ENCODE peak calls at places on chromosomes 1 and 21, in seven cellular contexts. One of them, this sample, is unnamed.

GRCh38 chr1:82962658-82963057 is 1036.3 kb downstream of the TTLL7 start:
- DNase-seq in NCI-H345: no peak
- DNase-seq in activated CD4-positive, alpha-beta T cell treated with anti-CD3 and anti-CD28 coated beads, Interleukin-2, amount 10 ng/mL, durations not matched to agents 7 days and 5 days: no peak
- DNase-seq in stimulated activated CD4-positive, alpha-beta T cell treated with anti-CD3 and anti-CD28 coated beads, Interleukin-1b, Interleukin-23, amount 100 ng/mL, for 4 hours: no peak
- DNase-seq in GM13976: no peak
- DNase-seq in PC-3: no peak
- DNase-seq in HFF-Myc: no peak
- DNase-seq in this sample: no peak

GRCh38 chr1:228039006-228039481 is 32.2 kb downstream of the WNT3A start:
- DNase-seq in NCI-H345: no peak
- DNase-seq in PC-3: no peak
- DNase-seq in stimulated activated CD4-positive, alpha-beta T cell treated with anti-CD3 and anti-CD28 coated beads, Interleukin-1b, Interleukin-23, amount 100 ng/mL, for 4 hours: no peak
- DNase-seq in HFF-Myc: no peak
- DNase-seq in GM13976: no peak
- DNase-seq in activated CD4-positive, alpha-beta T cell treated with anti-CD3 and anti-CD28 coated beads, Interleukin-2, amount 10 ng/mL, durations not matched to agents 7 days and 5 days: no peak
- DNase-seq in this sample: no peak

GRCh38 chr1:235663628-235664027 is 14.0 kb upstream of the GNG4 start:
- DNase-seq in activated CD4-positive, alpha-beta T cell treated with anti-CD3 and anti-CD28 coated beads, Interleukin-2, amount 10 ng/mL, durations not matched to agents 7 days and 5 days: no peak
- DNase-seq in NCI-H345: no peak
- DNase-seq in stimulated activated CD4-positive, alpha-beta T cell treated with anti-CD3 and anti-CD28 coated beads, Interleukin-1b, Interleukin-23, amount 100 ng/mL, for 4 hours: no peak
- DNase-seq in GM13976: no peak
- DNase-seq in PC-3: no peak
- DNase-seq in HFF-Myc: no peak
- DNase-seq in this sample: no peak

GRCh38 chr1:28172690-28173150 is 3.8 kb downstream of the PTAFR start:
- DNase-seq in PC-3: no peak
- DNase-seq in GM13976: peak; percentile 73
- DNase-seq in NCI-H345: no peak
- DNase-seq in stimulated activated CD4-positive, alpha-beta T cell treated with anti-CD3 and anti-CD28 coated beads, Interleukin-1b, Interleukin-23, amount 100 ng/mL, for 4 hours: no peak
- DNase-seq in activated CD4-positive, alpha-beta T cell treated with anti-CD3 and anti-CD28 coated beads, Interleukin-2, amount 10 ng/mL, durations not matched to agents 7 days and 5 days: peak; percentile 63
- DNase-seq in HFF-Myc: no peak
- DNase-seq in this sample: no peak

GRCh38 chr1:22509815-22510214 is 53.5 kb upstream of the EPHA8 start:
- DNase-seq in HFF-Myc: no peak
- DNase-seq in GM13976: no peak
- DNase-seq in PC-3: peak; percentile 2
- DNase-seq in activated CD4-positive, alpha-beta T cell treated with anti-CD3 and anti-CD28 coated beads, Interleukin-2, amount 10 ng/mL, durations not matched to agents 7 days and 5 days: no peak
- DNase-seq in NCI-H345: no peak
- DNase-seq in stimulated activated CD4-positive, alpha-beta T cell treated with anti-CD3 and anti-CD28 coated beads, Interleukin-1b, Interleukin-23, amount 100 ng/mL, for 4 hours: no peak
- DNase-seq in this sample: no peak

GRCh38 chr1:200530551-200531261 is 89.8 kb downstream of the KIF14 start:
- DNase-seq in activated CD4-positive, alpha-beta T cell treated with anti-CD3 and anti-CD28 coated beads, Interleukin-2, amount 10 ng/mL, durations not matched to agents 7 days and 5 days: peak; percentile 82
- DNase-seq in PC-3: no peak
- DNase-seq in NCI-H345: no peak
- DNase-seq in stimulated activated CD4-positive, alpha-beta T cell treated with anti-CD3 and anti-CD28 coated beads, Interleukin-1b, Interleukin-23, amount 100 ng/mL, for 4 hours: peak; percentile 7
- DNase-seq in GM13976: no peak
- DNase-seq in HFF-Myc: no peak
- DNase-seq in this sample: no peak

GRCh38 chr1:63730211-63730610 is 43.6 kb upstream of the ROR1 start:
- DNase-seq in stimulated activated CD4-positive, alpha-beta T cell treated with anti-CD3 and anti-CD28 coated beads, Interleukin-1b, Interleukin-23, amount 100 ng/mL, for 4 hours: no peak
- DNase-seq in HFF-Myc: no peak
- DNase-seq in activated CD4-positive, alpha-beta T cell treated with anti-CD3 and anti-CD28 coated beads, Interleukin-2, amount 10 ng/mL, durations not matched to agents 7 days and 5 days: no peak
- DNase-seq in GM13976: no peak
- DNase-seq in NCI-H345: no peak
- DNase-seq in PC-3: peak; percentile 53
- DNase-seq in this sample: no peak

GRCh38 chr1:7454052-7454815 is 316.9 kb upstream of the VAMP3 start:
- DNase-seq in stimulated activated CD4-positive, alpha-beta T cell treated with anti-CD3 and anti-CD28 coated beads, Interleukin-1b, Interleukin-23, amount 100 ng/mL, for 4 hours: no peak
- DNase-seq in HFF-Myc: no peak
- DNase-seq in PC-3: peak; percentile 18
- DNase-seq in GM13976: no peak
- DNase-seq in activated CD4-positive, alpha-beta T cell treated with anti-CD3 and anti-CD28 coated beads, Interleukin-2, amount 10 ng/mL, durations not matched to agents 7 days and 5 days: no peak
- DNase-seq in NCI-H345: no peak
- DNase-seq in this sample: no peak

GRCh38 chr1:173946380-173946921 is 29.3 kb upstream of the SERPINC1 start:
- DNase-seq in NCI-H345: no peak
- DNase-seq in stimulated activated CD4-positive, alpha-beta T cell treated with anti-CD3 and anti-CD28 coated beads, Interleukin-1b, Interleukin-23, amount 100 ng/mL, for 4 hours: no peak
- DNase-seq in HFF-Myc: no peak
- DNase-seq in PC-3: no peak
- DNase-seq in GM13976: no peak
- DNase-seq in activated CD4-positive, alpha-beta T cell treated with anti-CD3 and anti-CD28 coated beads, Interleukin-2, amount 10 ng/mL, durations not matched to agents 7 days and 5 days: no peak
- DNase-seq in this sample: no peak

GRCh38 chr1:247131236-247131635 is 27.1 kb upstream of the ZNF669 start:
- DNase-seq in NCI-H345: no peak
- DNase-seq in HFF-Myc: no peak
- DNase-seq in stimulated activated CD4-positive, alpha-beta T cell treated with anti-CD3 and anti-CD28 coated beads, Interleukin-1b, Interleukin-23, amount 100 ng/mL, for 4 hours: no peak
- DNase-seq in GM13976: no peak
- DNase-seq in PC-3: no peak
- DNase-seq in activated CD4-positive, alpha-beta T cell treated with anti-CD3 and anti-CD28 coated beads, Interleukin-2, amount 10 ng/mL, durations not matched to agents 7 days and 5 days: no peak
- DNase-seq in this sample: no peak

GRCh38 chr21:33587792-33588484 is 546 bp downstream of the DONSON start:
- DNase-seq in PC-3: peak; percentile 26
- DNase-seq in NCI-H345: peak; percentile 50
- DNase-seq in HFF-Myc: no peak
- DNase-seq in stimulated activated CD4-positive, alpha-beta T cell treated with anti-CD3 and anti-CD28 coated beads, Interleukin-1b, Interleukin-23, amount 100 ng/mL, for 4 hours: no peak
- DNase-seq in GM13976: peak; percentile 67
- DNase-seq in activated CD4-positive, alpha-beta T cell treated with anti-CD3 and anti-CD28 coated beads, Interleukin-2, amount 10 ng/mL, durations not matched to agents 7 days and 5 days: peak; percentile 26
- DNase-seq in this sample: no peak

GRCh38 chr1:15761729-15762128 is 3.1 kb downstream of the FBLIM1 start:
- DNase-seq in HFF-Myc: no peak
- DNase-seq in GM13976: no peak
- DNase-seq in NCI-H345: no peak
- DNase-seq in PC-3: no peak
- DNase-seq in stimulated activated CD4-positive, alpha-beta T cell treated with anti-CD3 and anti-CD28 coated beads, Interleukin-1b, Interleukin-23, amount 100 ng/mL, for 4 hours: no peak
- DNase-seq in activated CD4-positive, alpha-beta T cell treated with anti-CD3 and anti-CD28 coated beads, Interleukin-2, amount 10 ng/mL, durations not matched to agents 7 days and 5 days: no peak
- DNase-seq in this sample: no peak

GRCh38 chr1:37479255-37480124 is 5.1 kb downstream of the ZC3H12A start:
- DNase-seq in HFF-Myc: peak; percentile 81
- DNase-seq in NCI-H345: no peak
- DNase-seq in PC-3: peak; percentile 98
- DNase-seq in activated CD4-positive, alpha-beta T cell treated with anti-CD3 and anti-CD28 coated beads, Interleukin-2, amount 10 ng/mL, durations not matched to agents 7 days and 5 days: peak; percentile 87
- DNase-seq in GM13976: peak; percentile 95
- DNase-seq in stimulated activated CD4-positive, alpha-beta T cell treated with anti-CD3 and anti-CD28 coated beads, Interleukin-1b, Interleukin-23, amount 100 ng/mL, for 4 hours: peak; percentile 85
- DNase-seq in this sample: peak; percentile 58

GRCh38 chr1:51719146-51719545 is 102.3 kb downstream of the OSBPL9 start:
- DNase-seq in GM13976: no peak
- DNase-seq in PC-3: no peak
- DNase-seq in stimulated activated CD4-positive, alpha-beta T cell treated with anti-CD3 and anti-CD28 coated beads, Interleukin-1b, Interleukin-23, amount 100 ng/mL, for 4 hours: no peak
- DNase-seq in activated CD4-positive, alpha-beta T cell treated with anti-CD3 and anti-CD28 coated beads, Interleukin-2, amount 10 ng/mL, durations not matched to agents 7 days and 5 days: no peak
- DNase-seq in HFF-Myc: no peak
- DNase-seq in NCI-H345: no peak
- DNase-seq in this sample: no peak

GRCh38 chr1:3015744-3016143 is 5.5 kb upstream of the ACTRT2 start:
- DNase-seq in activated CD4-positive, alpha-beta T cell treated with anti-CD3 and anti-CD28 coated beads, Interleukin-2, amount 10 ng/mL, durations not matched to agents 7 days and 5 days: no peak
- DNase-seq in HFF-Myc: no peak
- DNase-seq in stimulated activated CD4-positive, alpha-beta T cell treated with anti-CD3 and anti-CD28 coated beads, Interleukin-1b, Interleukin-23, amount 100 ng/mL, for 4 hours: no peak
- DNase-seq in GM13976: no peak
- DNase-seq in PC-3: no peak
- DNase-seq in NCI-H345: no peak
- DNase-seq in this sample: no peak

GRCh38 chr1:41917051-41917530 is 1.6 kb downstream of the HIVEP3 start:
- DNase-seq in NCI-H345: no peak
- DNase-seq in stimulated activated CD4-positive, alpha-beta T cell treated with anti-CD3 and anti-CD28 coated beads, Interleukin-1b, Interleukin-23, amount 100 ng/mL, for 4 hours: no peak
- DNase-seq in GM13976: no peak
- DNase-seq in PC-3: no peak
- DNase-seq in HFF-Myc: no peak
- DNase-seq in activated CD4-positive, alpha-beta T cell treated with anti-CD3 and anti-CD28 coated beads, Interleukin-2, amount 10 ng/mL, durations not matched to agents 7 days and 5 days: no peak
- DNase-seq in this sample: no peak

GRCh38 chr1:59026472-59026948 is 242.7 kb upstream of the JUN start:
- DNase-seq in activated CD4-positive, alpha-beta T cell treated with anti-CD3 and anti-CD28 coated beads, Interleukin-2, amount 10 ng/mL, durations not matched to agents 7 days and 5 days: no peak
- DNase-seq in NCI-H345: no peak
- DNase-seq in HFF-Myc: peak; percentile 83
- DNase-seq in PC-3: peak; percentile 64
- DNase-seq in stimulated activated CD4-positive, alpha-beta T cell treated with anti-CD3 and anti-CD28 coated beads, Interleukin-1b, Interleukin-23, amount 100 ng/mL, for 4 hours: no peak
- DNase-seq in GM13976: no peak
- DNase-seq in this sample: no peak

GRCh38 chr1:216331211-216331610 is 92.0 kb downstream of the USH2A start:
- DNase-seq in GM13976: no peak
- DNase-seq in PC-3: no peak
- DNase-seq in stimulated activated CD4-positive, alpha-beta T cell treated with anti-CD3 and anti-CD28 coated beads, Interleukin-1b, Interleukin-23, amount 100 ng/mL, for 4 hours: no peak
- DNase-seq in NCI-H345: no peak
- DNase-seq in activated CD4-positive, alpha-beta T cell treated with anti-CD3 and anti-CD28 coated beads, Interleukin-2, amount 10 ng/mL, durations not matched to agents 7 days and 5 days: no peak
- DNase-seq in HFF-Myc: no peak
- DNase-seq in this sample: no peak

GRCh38 chr21:27818847-27819246 is 852.0 kb upstream of the ADAMTS5 start:
- DNase-seq in stimulated activated CD4-positive, alpha-beta T cell treated with anti-CD3 and anti-CD28 coated beads, Interleukin-1b, Interleukin-23, amount 100 ng/mL, for 4 hours: no peak
- DNase-seq in HFF-Myc: no peak
- DNase-seq in GM13976: no peak
- DNase-seq in activated CD4-positive, alpha-beta T cell treated with anti-CD3 and anti-CD28 coated beads, Interleukin-2, amount 10 ng/mL, durations not matched to agents 7 days and 5 days: no peak
- DNase-seq in NCI-H345: no peak
- DNase-seq in PC-3: peak; percentile 52
- DNase-seq in this sample: no peak

GRCh38 chr1:228804640-228805413 is 69.5 kb downstream of the RHOU start:
- DNase-seq in NCI-H345: no peak
- DNase-seq in GM13976: no peak
- DNase-seq in activated CD4-positive, alpha-beta T cell treated with anti-CD3 and anti-CD28 coated beads, Interleukin-2, amount 10 ng/mL, durations not matched to agents 7 days and 5 days: peak; percentile 66
- DNase-seq in stimulated activated CD4-positive, alpha-beta T cell treated with anti-CD3 and anti-CD28 coated beads, Interleukin-1b, Interleukin-23, amount 100 ng/mL, for 4 hours: no peak
- DNase-seq in HFF-Myc: no peak
- DNase-seq in PC-3: no peak
- DNase-seq in this sample: no peak

GRCh38 chr1:40653851-40654537 is 11.5 kb downstream of the RIMS3 start:
- DNase-seq in HFF-Myc: no peak
- DNase-seq in activated CD4-positive, alpha-beta T cell treated with anti-CD3 and anti-CD28 coated beads, Interleukin-2, amount 10 ng/mL, durations not matched to agents 7 days and 5 days: no peak
- DNase-seq in GM13976: no peak
- DNase-seq in stimulated activated CD4-positive, alpha-beta T cell treated with anti-CD3 and anti-CD28 coated beads, Interleukin-1b, Interleukin-23, amount 100 ng/mL, for 4 hours: no peak
- DNase-seq in PC-3: no peak
- DNase-seq in NCI-H345: peak; percentile 12
- DNase-seq in this sample: no peak

GRCh38 chr1:38727629-38728175 is 131.9 kb downstream of the RRAGC start:
- DNase-seq in activated CD4-positive, alpha-beta T cell treated with anti-CD3 and anti-CD28 coated beads, Interleukin-2, amount 10 ng/mL, durations not matched to agents 7 days and 5 days: no peak
- DNase-seq in PC-3: no peak
- DNase-seq in GM13976: no peak
- DNase-seq in stimulated activated CD4-positive, alpha-beta T cell treated with anti-CD3 and anti-CD28 coated beads, Interleukin-1b, Interleukin-23, amount 100 ng/mL, for 4 hours: no peak
- DNase-seq in NCI-H345: no peak
- DNase-seq in HFF-Myc: no peak
- DNase-seq in this sample: no peak

GRCh38 chr1:3657578-3658230 is 5.4 kb downstream of the TP73 start:
- DNase-seq in NCI-H345: no peak
- DNase-seq in GM13976: no peak
- DNase-seq in HFF-Myc: no peak
- DNase-seq in PC-3: no peak
- DNase-seq in activated CD4-positive, alpha-beta T cell treated with anti-CD3 and anti-CD28 coated beads, Interleukin-2, amount 10 ng/mL, durations not matched to agents 7 days and 5 days: no peak
- DNase-seq in stimulated activated CD4-positive, alpha-beta T cell treated with anti-CD3 and anti-CD28 coated beads, Interleukin-1b, Interleukin-23, amount 100 ng/mL, for 4 hours: no peak
- DNase-seq in this sample: no peak

GRCh38 chr1:165543651-165544452 is at the start of gene LRRC52:
- DNase-seq in GM13976: no peak
- DNase-seq in NCI-H345: peak; percentile 94
- DNase-seq in activated CD4-positive, alpha-beta T cell treated with anti-CD3 and anti-CD28 coated beads, Interleukin-2, amount 10 ng/mL, durations not matched to agents 7 days and 5 days: no peak
- DNase-seq in PC-3: no peak
- DNase-seq in stimulated activated CD4-positive, alpha-beta T cell treated with anti-CD3 and anti-CD28 coated beads, Interleukin-1b, Interleukin-23, amount 100 ng/mL, for 4 hours: no peak
- DNase-seq in HFF-Myc: no peak
- DNase-seq in this sample: peak; percentile 21

GRCh38 chr1:47592296-47592975 is 154.6 kb downstream of the FOXD2 start:
- DNase-seq in NCI-H345: peak; percentile 39
- DNase-seq in stimulated activated CD4-positive, alpha-beta T cell treated with anti-CD3 and anti-CD28 coated beads, Interleukin-1b, Interleukin-23, amount 100 ng/mL, for 4 hours: no peak
- DNase-seq in GM13976: no peak
- DNase-seq in PC-3: no peak
- DNase-seq in activated CD4-positive, alpha-beta T cell treated with anti-CD3 and anti-CD28 coated beads, Interleukin-2, amount 10 ng/mL, durations not matched to agents 7 days and 5 days: no peak
- DNase-seq in HFF-Myc: no peak
- DNase-seq in this sample: no peak

GRCh38 chr1:24362982-24363614 is 43.9 kb downstream of the GRHL3 start:
- DNase-seq in stimulated activated CD4-positive, alpha-beta T cell treated with anti-CD3 and anti-CD28 coated beads, Interleukin-1b, Interleukin-23, amount 100 ng/mL, for 4 hours: no peak
- DNase-seq in HFF-Myc: peak; percentile 73
- DNase-seq in GM13976: peak; percentile 9
- DNase-seq in activated CD4-positive, alpha-beta T cell treated with anti-CD3 and anti-CD28 coated beads, Interleukin-2, amount 10 ng/mL, durations not matched to agents 7 days and 5 days: no peak
- DNase-seq in NCI-H345: no peak
- DNase-seq in PC-3: peak; percentile 76
- DNase-seq in this sample: no peak

GRCh38 chr1:169487561-169487960 is 1.8 kb upstream of the SLC19A2 start:
- DNase-seq in GM13976: no peak
- DNase-seq in NCI-H345: no peak
- DNase-seq in PC-3: peak; percentile 30
- DNase-seq in HFF-Myc: no peak
- DNase-seq in stimulated activated CD4-positive, alpha-beta T cell treated with anti-CD3 and anti-CD28 coated beads, Interleukin-1b, Interleukin-23, amount 100 ng/mL, for 4 hours: no peak
- DNase-seq in activated CD4-positive, alpha-beta T cell treated with anti-CD3 and anti-CD28 coated beads, Interleukin-2, amount 10 ng/mL, durations not matched to agents 7 days and 5 days: no peak
- DNase-seq in this sample: no peak